ENCODE peak calls at places on chromosomes 12 and 14, in four cellular contexts. M is neural progenitor cell, J is mammary epithelial cell, D is mesenchymal stem cell. F is an unnamed sample.

GRCh38 chr14:75011356-75012097 is 8.8 kb downstream of the EIF2B2 start:
- DNase-seq in J (peak), M (no peak), D (peak), F (peak)

GRCh38 chr14:26606729-26607128 is 8.9 kb upstream of the NOVA1 start:
- DNase-seq in D (peak), M (no peak), J (no peak), F (no peak)

GRCh38 chr14:55731881-55732498 is 152.0 kb downstream of the KTN1 start:
- DNase-seq in J (no peak), D (no peak), M (peak), F (peak)

GRCh38 chr14:101707863-101708620 is 53.5 kb upstream of the PPP2R5C start:
- DNase-seq in M (no peak), D (no peak), J (no peak), F (no peak)

GRCh38 chr12:219891-220352 is 6.0 kb upstream of the SLC6A12 start:
- DNase-seq in M (peak), D (peak), J (no peak), F (peak)

GRCh38 chr12:87779016-87779415 is 250.2 kb downstream of the C12orf50 start:
- DNase-seq in D (peak), J (peak), M (no peak), F (no peak)

GRCh38 chr14:59123526-59123925 is 64.9 kb upstream of the DAAM1 start:
- DNase-seq in D (no peak), M (no peak), J (no peak), F (no peak)

GRCh38 chr14:77562681-77563080 is 53.8 kb downstream of the SPTLC2 start:
- DNase-seq in J (no peak), M (no peak), D (peak), F (no peak)

GRCh38 chr14:23300687-23301223 is 1.9 kb downstream of the PPP1R3E start:
- DNase-seq in J (peak), M (peak), D (no peak), F (peak)

GRCh38 chr12:58502236-58502635 is 418.1 kb downstream of the LRIG3 start:
- DNase-seq in J (no peak), M (peak), D (peak), F (no peak)

GRCh38 chr12:47905313-47905730 is 528 bp upstream of the VDR start:
- DNase-seq in M (no peak), D (peak), J (peak), F (no peak)

GRCh38 chr12:53722450-53723041 is 4.7 kb downstream of the CALCOCO1 start:
- DNase-seq in J (no peak), M (no peak), D (peak), F (no peak)

GRCh38 chr14:35369701-35370191 is 34.8 kb downstream of the NFKBIA start:
- DNase-seq in M (no peak), D (no peak), J (peak), F (no peak)

GRCh38 chr12:127588224-127588623 is 678.7 kb upstream of the TMEM132C start:
- DNase-seq in J (peak), D (peak), M (peak), F (no peak)

GRCh38 chr12:93571854-93572711 is at the start of gene SOCS2:
- DNase-seq in M (peak), J (peak), D (peak), F (peak)

GRCh38 chr12:89655851-89656250 is 52.8 kb downstream of the ATP2B1 start:
- DNase-seq in M (no peak), J (no peak), D (peak), F (no peak)

GRCh38 chr14:36747411-36748184 is 85.9 kb downstream of the PAX9 start:
- DNase-seq in M (peak), J (no peak), D (peak), F (no peak)

GRCh38 chr14:63470877-63471565 is 72.2 kb downstream of the PPP2R5E start:
- DNase-seq in M (no peak), J (peak), D (peak), F (peak)

GRCh38 chr12:101490286-101490920 is 15.3 kb downstream of the SPIC start:
- DNase-seq in J (peak), D (peak), M (peak), F (peak)

GRCh38 chr12:57086951-57087688 is 1.8 kb upstream of the NAB2 start:
- DNase-seq in M (peak), D (peak), J (peak), F (peak)

GRCh38 chr14:68971411-68972035 is 7.6 kb downstream of the ACTN1 start:
- DNase-seq in D (no peak), J (no peak), M (no peak), F (no peak)
- H3K27ac ChIP-seq in D (no peak), J (no peak), M (no peak), F (no peak)

DNA sequence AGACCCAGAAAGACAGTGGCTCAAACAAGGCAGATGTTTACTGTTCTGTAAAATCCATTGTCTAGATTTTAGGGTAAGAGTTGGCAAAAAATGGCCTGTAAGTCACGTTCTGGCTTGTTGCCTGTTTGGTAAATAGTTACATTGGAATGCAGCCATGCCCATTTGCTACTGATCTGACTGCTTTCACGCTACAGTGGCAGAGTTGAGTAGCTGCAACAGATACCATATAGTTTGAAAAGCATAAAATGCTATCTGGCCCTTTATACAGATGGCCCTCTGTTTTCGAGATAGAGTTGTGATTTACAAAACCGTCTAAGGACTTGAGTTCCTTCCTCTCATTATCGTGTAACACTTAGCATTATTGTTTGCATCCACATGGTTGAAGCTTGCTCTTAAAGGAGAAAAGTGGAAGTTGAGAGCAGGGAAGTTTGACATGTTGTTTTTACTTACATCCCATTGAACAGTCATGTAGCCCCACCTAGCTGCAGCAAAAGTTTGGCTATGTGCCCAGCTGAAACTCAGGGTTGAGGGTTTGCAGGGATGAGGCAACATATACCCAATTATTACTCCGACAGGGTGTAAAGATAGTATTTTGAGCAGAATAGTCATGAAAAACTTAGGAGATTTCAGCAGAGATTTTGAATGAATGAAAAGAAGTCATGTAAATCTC is 11.3 kb upstream of the SCFD1 start:
- DNase-seq in M (no peak), J (peak), D (peak), F (peak)
- H3K27ac ChIP-seq in M (no peak), J (no peak), D (peak), F (peak)

GRCh38 chr14:103436533-103436932 is 51.3 kb downstream of the MARK3 start:
- DNase-seq in M (no peak), D (peak), J (peak), F (no peak)

GRCh38 chr14:103428732-103429556 is 43.7 kb downstream of the MARK3 start:
- DNase-seq in D (no peak), J (no peak), M (no peak), F (no peak)

GRCh38 chr14:103432627-103433026 is 47.4 kb downstream of the MARK3 start:
- DNase-seq in J (no peak), D (no peak), M (no peak), F (no peak)

GRCh38 chr14:103434868-103435442 is 49.7 kb downstream of the MARK3 start:
- DNase-seq in M (no peak), J (no peak), D (no peak), F (no peak)

DNA sequence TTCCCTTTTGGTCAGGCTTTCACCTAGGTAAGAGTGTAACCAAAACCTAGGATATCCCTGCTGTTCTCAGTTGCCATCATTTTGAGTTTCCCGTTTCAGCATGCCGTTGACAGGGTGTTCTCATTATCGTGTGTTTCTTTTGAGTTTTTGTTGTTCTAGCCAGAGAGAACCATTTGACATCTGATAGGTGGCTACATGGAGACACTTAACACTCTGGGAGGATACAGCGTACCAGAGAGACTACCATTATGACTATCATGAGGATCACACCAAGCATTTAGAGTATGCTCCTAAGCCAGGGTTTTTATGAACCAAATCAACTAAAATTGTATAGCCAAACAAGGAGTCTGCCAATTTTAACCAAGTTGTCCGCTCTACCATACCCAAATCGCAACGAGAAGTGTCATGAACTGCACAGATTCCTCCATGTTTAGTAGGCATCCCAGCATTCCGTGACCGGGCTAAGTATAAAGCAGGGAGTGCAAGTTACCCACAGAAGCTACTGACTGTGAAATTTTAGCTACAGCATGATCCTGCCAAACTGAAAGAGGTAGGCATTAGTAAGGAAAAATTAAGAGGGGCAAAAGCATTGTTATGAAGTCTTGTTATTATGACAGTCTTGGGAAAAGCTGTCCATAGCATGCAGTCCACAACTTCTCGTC is 48.8 kb downstream of the MARK3 start:
- DNase-seq in D (no peak), M (no peak), J (no peak), F (no peak)
- H3K27ac ChIP-seq in D (no peak), M (peak), J (no peak), F (peak)

GRCh38 chr14:93045211-93045674 is 70.5 kb downstream of the ITPK1 start:
- DNase-seq in M (peak), D (no peak), J (no peak), F (no peak)
- H3K27ac ChIP-seq in M (no peak), D (no peak), J (peak), F (peak)

GRCh38 chr12:49432616-49433015 is 65.4 kb downstream of the SPATS2 start:
- DNase-seq in D (no peak), M (no peak), J (no peak), F (no peak)
- H3K27ac ChIP-seq in D (no peak), M (no peak), J (no peak), F (no peak)

GRCh38 chr12:22256076-22256475 is 78.4 kb downstream of the ST8SIA1 start:
- DNase-seq in M (no peak), D (peak), J (no peak), F (no peak)
- H3K27ac ChIP-seq in M (no peak), D (no peak), J (no peak), F (peak)

GRCh38 chr12:120247621-120248030 is 17.9 kb downstream of the PXN start:
- DNase-seq in M (no peak), J (peak), D (peak), F (no peak)
- H3K27ac ChIP-seq in M (no peak), J (peak), D (no peak), F (peak)

F was measured in cardiac muscle cell.